ENCODE peak calls at places on chromosomes 6 and 20, in eight cellular contexts. One of them, this sample, is unnamed. For H3K4me1, the result is how much of the 10 kb centered on the place peaks cover.

GRCh38 chr6:155252581-155252980 is 11.2 kb upstream of the CLDN20 start:
- DNase-seq in heart left ventricle: no peak
- DNase-seq in psoas muscle: no peak
- DNase-seq in heart right ventricle: no peak
- DNase-seq in body of pancreas: no peak
- DNase-seq in ovary: no peak
- DNase-seq in colonic mucosa: no peak
- DNase-seq in right cardiac atrium: no peak
- DNase-seq in this sample: no peak

GRCh38 chr6:112690497-112691202 is 343.5 kb downstream of the RFPL4B start:
- DNase-seq in heart left ventricle: no peak
- DNase-seq in psoas muscle: no peak
- DNase-seq in heart right ventricle: no peak
- DNase-seq in body of pancreas: no peak
- DNase-seq in ovary: no peak
- DNase-seq in colonic mucosa: no peak
- DNase-seq in right cardiac atrium: no peak
- DNase-seq in this sample: no peak

GRCh38 chr6:51049983-51050877 is 231.6 kb downstream of the TFAP2B start:
- DNase-seq in heart left ventricle: no peak
- DNase-seq in psoas muscle: no peak
- DNase-seq in heart right ventricle: no peak
- DNase-seq in body of pancreas: no peak
- DNase-seq in ovary: no peak
- DNase-seq in colonic mucosa: no peak
- DNase-seq in right cardiac atrium: no peak
- DNase-seq in this sample: no peak

GRCh38 chr6:160882741-160883340 is 108.7 kb upstream of the MAP3K4 start:
- DNase-seq in heart left ventricle: no peak
- DNase-seq in psoas muscle: no peak
- DNase-seq in heart right ventricle: no peak
- DNase-seq in body of pancreas: no peak
- DNase-seq in ovary: no peak
- DNase-seq in colonic mucosa: no peak
- DNase-seq in right cardiac atrium: no peak
- DNase-seq in this sample: no peak

GRCh38 chr6:166911248-166911677 is 45.1 kb downstream of the RNASET2 start:
- DNase-seq in heart left ventricle: no peak
- DNase-seq in psoas muscle: no peak
- DNase-seq in heart right ventricle: no peak
- DNase-seq in body of pancreas: no peak
- DNase-seq in ovary: no peak
- DNase-seq in colonic mucosa: no peak
- DNase-seq in right cardiac atrium: no peak
- DNase-seq in this sample: no peak

GRCh38 chr6:2194643-2195042 is 50.8 kb downstream of the GMDS start:
- DNase-seq in heart left ventricle: no peak
- DNase-seq in psoas muscle: no peak
- DNase-seq in heart right ventricle: no peak
- DNase-seq in body of pancreas: no peak
- DNase-seq in ovary: no peak
- DNase-seq in colonic mucosa: no peak
- DNase-seq in right cardiac atrium: no peak
- DNase-seq in this sample: no peak

GRCh38 chr6:105794263-105794662 is 291.9 kb upstream of the PRDM1 start:
- DNase-seq in heart left ventricle: peak
- DNase-seq in psoas muscle: peak
- DNase-seq in heart right ventricle: peak
- DNase-seq in body of pancreas: peak
- DNase-seq in ovary: peak
- DNase-seq in colonic mucosa: peak
- DNase-seq in right cardiac atrium: peak
- DNase-seq in this sample: peak

GRCh38 chr6:154247119-154247814 is 109.3 kb downstream of the IPCEF1 start:
- DNase-seq in heart left ventricle: no peak
- DNase-seq in psoas muscle: no peak
- DNase-seq in heart right ventricle: no peak
- DNase-seq in body of pancreas: no peak
- DNase-seq in ovary: no peak
- DNase-seq in colonic mucosa: no peak
- DNase-seq in right cardiac atrium: no peak
- DNase-seq in this sample: peak

GRCh38 chr6:26576929-26577719 is 19.6 kb upstream of the ABT1 start:
- DNase-seq in heart left ventricle: no peak
- DNase-seq in psoas muscle: peak
- DNase-seq in heart right ventricle: peak
- DNase-seq in body of pancreas: peak
- DNase-seq in ovary: no peak
- DNase-seq in colonic mucosa: peak
- DNase-seq in right cardiac atrium: peak
- DNase-seq in this sample: peak

GRCh38 chr6:146884728-146885127 is 286.0 kb downstream of the ADGB start:
- DNase-seq in heart left ventricle: no peak
- DNase-seq in psoas muscle: no peak
- DNase-seq in heart right ventricle: no peak
- DNase-seq in body of pancreas: no peak
- DNase-seq in ovary: no peak
- DNase-seq in colonic mucosa: no peak
- DNase-seq in right cardiac atrium: no peak
- DNase-seq in this sample: peak

GRCh38 chr20:12064540-12064939 is 146.8 kb downstream of the BTBD3 start:
- DNase-seq in heart left ventricle: no peak
- DNase-seq in psoas muscle: no peak
- DNase-seq in heart right ventricle: no peak
- DNase-seq in body of pancreas: no peak
- DNase-seq in ovary: no peak
- DNase-seq in colonic mucosa: no peak
- DNase-seq in right cardiac atrium: no peak
- DNase-seq in this sample: no peak

GRCh38 chr20:54744097-54744496 is 268.7 kb downstream of the DOK5 start:
- DNase-seq in heart left ventricle: no peak
- DNase-seq in psoas muscle: no peak
- DNase-seq in heart right ventricle: no peak
- DNase-seq in body of pancreas: no peak
- DNase-seq in ovary: no peak
- DNase-seq in colonic mucosa: no peak
- DNase-seq in right cardiac atrium: no peak
- DNase-seq in this sample: no peak

GRCh38 chr20:63028461-63028921 is 21.7 kb upstream of the BHLHE23 start:
- DNase-seq in heart left ventricle: peak
- DNase-seq in psoas muscle: peak
- DNase-seq in heart right ventricle: no peak
- DNase-seq in body of pancreas: no peak
- DNase-seq in ovary: no peak
- DNase-seq in colonic mucosa: no peak
- DNase-seq in right cardiac atrium: no peak
- DNase-seq in this sample: no peak

GRCh38 chr6:40640591-40641293 is 53.6 kb upstream of the LRFN2 start:
- DNase-seq in heart left ventricle: no peak
- DNase-seq in psoas muscle: no peak
- DNase-seq in heart right ventricle: peak
- DNase-seq in body of pancreas: peak
- DNase-seq in ovary: peak
- DNase-seq in colonic mucosa: no peak
- DNase-seq in right cardiac atrium: no peak
- DNase-seq in this sample: no peak

GRCh38 chr6:158027590-158028285 is 46.1 kb downstream of the SYNJ2 start:
- DNase-seq in heart left ventricle: no peak
- DNase-seq in psoas muscle: no peak
- DNase-seq in heart right ventricle: no peak
- DNase-seq in body of pancreas: no peak
- DNase-seq in ovary: no peak
- DNase-seq in colonic mucosa: no peak
- DNase-seq in right cardiac atrium: peak
- DNase-seq in this sample: no peak

GRCh38 chr6:81863123-81863522 is 110.6 kb upstream of the TENT5A start:
- DNase-seq in heart left ventricle: no peak
- DNase-seq in psoas muscle: no peak
- DNase-seq in heart right ventricle: no peak
- DNase-seq in body of pancreas: no peak
- DNase-seq in ovary: no peak
- DNase-seq in colonic mucosa: no peak
- DNase-seq in right cardiac atrium: no peak
- DNase-seq in this sample: no peak

GRCh38 chr20:58910473-58910872 is 58.0 kb downstream of the GNAS start:
- DNase-seq in heart left ventricle: no peak
- DNase-seq in psoas muscle: no peak
- DNase-seq in heart right ventricle: no peak
- DNase-seq in body of pancreas: no peak
- DNase-seq in ovary: no peak
- DNase-seq in colonic mucosa: no peak
- DNase-seq in right cardiac atrium: no peak
- DNase-seq in this sample: no peak

GRCh38 chr6:109469591-109470189 is 13.3 kb downstream of the ZBTB24 start:
- DNase-seq in heart left ventricle: no peak
- DNase-seq in psoas muscle: no peak
- DNase-seq in heart right ventricle: no peak
- DNase-seq in body of pancreas: no peak
- DNase-seq in ovary: no peak
- DNase-seq in colonic mucosa: no peak
- DNase-seq in right cardiac atrium: no peak
- DNase-seq in this sample: no peak

GRCh38 chr20:19408971-19409370 is 196.5 kb downstream of the SLC24A3 start:
- DNase-seq in heart left ventricle: no peak
- DNase-seq in psoas muscle: no peak
- DNase-seq in heart right ventricle: no peak
- DNase-seq in body of pancreas: no peak
- DNase-seq in ovary: no peak
- DNase-seq in colonic mucosa: no peak
- DNase-seq in right cardiac atrium: no peak
- DNase-seq in this sample: no peak

GRCh38 chr6:15077006-15077405 is 168.9 kb upstream of the JARID2 start:
- DNase-seq in heart left ventricle: no peak
- DNase-seq in psoas muscle: no peak
- DNase-seq in heart right ventricle: no peak
- DNase-seq in body of pancreas: no peak
- DNase-seq in ovary: no peak
- DNase-seq in colonic mucosa: no peak
- DNase-seq in right cardiac atrium: no peak
- DNase-seq in this sample: no peak

GRCh38 chr20:40493071-40493470 is 196.0 kb downstream of the MAFB start:
- DNase-seq in heart left ventricle: peak
- DNase-seq in psoas muscle: peak
- DNase-seq in heart right ventricle: peak
- DNase-seq in body of pancreas: peak
- DNase-seq in ovary: no peak
- DNase-seq in colonic mucosa: no peak
- DNase-seq in right cardiac atrium: peak
- DNase-seq in this sample: no peak

GRCh38 chr6:18241208-18241836 is 23.0 kb downstream of the DEK start:
- DNase-seq in heart left ventricle: no peak
- DNase-seq in psoas muscle: no peak
- DNase-seq in heart right ventricle: no peak
- DNase-seq in body of pancreas: no peak
- DNase-seq in ovary: no peak
- DNase-seq in colonic mucosa: no peak
- DNase-seq in right cardiac atrium: no peak
- DNase-seq in this sample: no peak

GRCh38 chr6:142680308-142680707 is 264.7 kb downstream of the HIVEP2 start:
- DNase-seq in heart left ventricle: no peak
- DNase-seq in psoas muscle: no peak
- DNase-seq in heart right ventricle: no peak
- DNase-seq in body of pancreas: no peak
- DNase-seq in ovary: no peak
- DNase-seq in colonic mucosa: no peak
- DNase-seq in right cardiac atrium: peak
- DNase-seq in this sample: no peak

GRCh38 chr20:20454367-20454766 is 86.5 kb downstream of the INSM1 start:
- DNase-seq in heart left ventricle: no peak
- DNase-seq in psoas muscle: no peak
- DNase-seq in heart right ventricle: no peak
- DNase-seq in body of pancreas: no peak
- DNase-seq in ovary: no peak
- DNase-seq in colonic mucosa: no peak
- DNase-seq in right cardiac atrium: no peak
- DNase-seq in this sample: no peak

GRCh38 chr6:108782231-108783041 is 65.8 kb upstream of the ARMC2 start:
- DNase-seq in heart left ventricle: peak
- DNase-seq in psoas muscle: peak
- DNase-seq in heart right ventricle: peak
- DNase-seq in body of pancreas: peak
- DNase-seq in ovary: peak
- DNase-seq in colonic mucosa: peak
- DNase-seq in right cardiac atrium: peak
- DNase-seq in this sample: peak

GRCh38 chr20:61628901-61629300 is 376.8 kb downstream of the CDH4 start:
- DNase-seq in heart left ventricle: peak
- DNase-seq in psoas muscle: no peak
- DNase-seq in heart right ventricle: no peak
- DNase-seq in body of pancreas: no peak
- DNase-seq in ovary: no peak
- DNase-seq in colonic mucosa: no peak
- DNase-seq in right cardiac atrium: no peak
- DNase-seq in this sample: no peak

GRCh38 chr6:167122827-167123657 is at the start of gene CCR6:
- DNase-seq in heart left ventricle: no peak
- DNase-seq in psoas muscle: no peak
- DNase-seq in heart right ventricle: no peak
- DNase-seq in body of pancreas: no peak
- DNase-seq in ovary: no peak
- DNase-seq in colonic mucosa: no peak
- DNase-seq in right cardiac atrium: no peak
- DNase-seq in this sample: peak

GRCh38 chr6:56752009-56752408 is 109.3 kb upstream of the DST start:
- DNase-seq in heart left ventricle: no peak
- DNase-seq in psoas muscle: no peak
- DNase-seq in heart right ventricle: no peak
- DNase-seq in body of pancreas: no peak
- DNase-seq in ovary: no peak
- DNase-seq in colonic mucosa: no peak
- DNase-seq in right cardiac atrium: no peak
- DNase-seq in this sample: no peak
- H3K4me1 ChIP-seq in heart left ventricle: half or more
- H3K4me1 ChIP-seq in psoas muscle: half or more
- H3K4me1 ChIP-seq in heart right ventricle: half or more
- H3K4me1 ChIP-seq in body of pancreas: under half
- H3K4me1 ChIP-seq in ovary: under half
- H3K4me1 ChIP-seq in colonic mucosa: under half
- H3K4me1 ChIP-seq in right cardiac atrium: under half
- H3K4me1 ChIP-seq in this sample: under half

GRCh38 chr6:149457316-149457884 is 27.4 kb downstream of the ZC3H12D start:
- DNase-seq in heart left ventricle: no peak
- DNase-seq in psoas muscle: peak
- DNase-seq in heart right ventricle: no peak
- DNase-seq in body of pancreas: no peak
- DNase-seq in ovary: no peak
- DNase-seq in colonic mucosa: no peak
- DNase-seq in right cardiac atrium: peak
- DNase-seq in this sample: no peak
- H3K27ac ChIP-seq in heart left ventricle: no peak
- H3K27ac ChIP-seq in psoas muscle: no peak
- H3K27ac ChIP-seq in heart right ventricle: no peak
- H3K27ac ChIP-seq in body of pancreas: no peak
- H3K27ac ChIP-seq in ovary: no peak
- H3K27ac ChIP-seq in colonic mucosa: no peak
- H3K27ac ChIP-seq in right cardiac atrium: no peak
- H3K27ac ChIP-seq in this sample: no peak

GRCh38 chr6:44278316-44278715 is 8.1 kb downstream of the TMEM151B start:
- DNase-seq in heart left ventricle: no peak
- DNase-seq in psoas muscle: no peak
- DNase-seq in heart right ventricle: no peak
- DNase-seq in body of pancreas: no peak
- DNase-seq in ovary: no peak
- DNase-seq in colonic mucosa: no peak
- DNase-seq in right cardiac atrium: no peak
- DNase-seq in this sample: no peak
- H3K4me1 ChIP-seq in heart left ventricle: under half
- H3K4me1 ChIP-seq in psoas muscle: under half
- H3K4me1 ChIP-seq in heart right ventricle: under half
- H3K4me1 ChIP-seq in body of pancreas: under half
- H3K4me1 ChIP-seq in ovary: under half
- H3K4me1 ChIP-seq in colonic mucosa: under half
- H3K4me1 ChIP-seq in right cardiac atrium: under half
- H3K4me1 ChIP-seq in this sample: under half

GRCh38 chr6:132446842-132447241 is 45.6 kb upstream of the MOXD1 start:
- DNase-seq in heart left ventricle: no peak
- DNase-seq in psoas muscle: no peak
- DNase-seq in heart right ventricle: no peak
- DNase-seq in body of pancreas: no peak
- DNase-seq in ovary: no peak
- DNase-seq in colonic mucosa: no peak
- DNase-seq in right cardiac atrium: no peak
- DNase-seq in this sample: no peak
- H3K27ac ChIP-seq in heart left ventricle: no peak
- H3K27ac ChIP-seq in psoas muscle: no peak
- H3K27ac ChIP-seq in heart right ventricle: no peak
- H3K27ac ChIP-seq in body of pancreas: no peak
- H3K27ac ChIP-seq in ovary: no peak
- H3K27ac ChIP-seq in colonic mucosa: no peak
- H3K27ac ChIP-seq in right cardiac atrium: no peak
- H3K27ac ChIP-seq in this sample: no peak